ENCODE peak calls at places on chromosomes 3 and 15, in ten cellular contexts. N is testis, X is NB4, O is body of pancreas, Y is thyroid gland, I is uterus, M is transverse colon, V is A549, P is esophagus squamous epithelium, Q is GM12878. G is an unnamed sample.
A peak's percentile ranks its signal among the peaks of the same experiment; 100 is the strongest.

GRCh38 chr3:50207359-50208042 is 2.4 kb downstream of the SLC38A3 start:
- DNase-seq in X (no peak), Q (no peak), I (no peak), N (no peak), P (no peak), O (no peak), M (no peak), Y (no peak), V (no peak), G (no peak)

GRCh38 chr15:67125589-67126502 is 60.4 kb downstream of the SMAD3 start:
- DNase-seq in O (peak; percentile 77), M (no peak), I (peak; percentile 79), N (peak; percentile 83), P (no peak), X (peak; percentile 88), V (peak; percentile 97), Y (no peak), Q (no peak), G (peak; percentile 97)

GRCh38 chr15:48469681-48470080 is 138.5 kb downstream of the DUT start:
- DNase-seq in O (no peak), X (no peak), M (no peak), P (no peak), I (no peak), Y (no peak), Q (no peak), N (no peak), V (no peak), G (no peak)

GRCh38 chr3:147311716-147312115 is 94.6 kb downstream of the ZIC4 start:
- DNase-seq in Q (no peak), N (no peak), V (no peak), O (no peak), M (no peak), Y (no peak), X (no peak), I (no peak), P (no peak), G (no peak)

GRCh38 chr15:60128710-60129109 is 124.6 kb downstream of the FOXB1 start:
- DNase-seq in M (no peak), O (no peak), P (no peak), I (no peak), Q (no peak), V (no peak), N (no peak), X (no peak), Y (no peak), G (no peak)

GRCh38 chr3:33758874-33759273 is 39.6 kb upstream of the PDCD6IP start:
- DNase-seq in M (no peak), Y (no peak), P (no peak), V (no peak), I (no peak), X (no peak), O (no peak), Q (no peak), N (no peak), G (no peak)

GRCh38 chr3:125039041-125039896 is 16.5 kb downstream of the HEG1 start:
- DNase-seq in Y (peak; percentile 71), P (no peak), X (no peak), V (no peak), N (no peak), Q (no peak), M (no peak), I (no peak), O (no peak), G (no peak)

GRCh38 chr3:24680214-24680967 is 185.7 kb upstream of the THRB start:
- DNase-seq in X (peak; percentile 72), Y (peak; percentile 62), M (peak; percentile 55), Q (no peak), O (peak; percentile 62), I (peak; percentile 64), V (peak; percentile 58), P (no peak), N (peak; percentile 78), G (no peak)

GRCh38 chr3:53824795-53825194 is 21.4 kb downstream of the CHDH start:
- DNase-seq in Y (no peak), Q (no peak), O (no peak), P (no peak), M (no peak), N (no peak), V (no peak), I (no peak), X (no peak), G (no peak)

GRCh38 chr15:93708721-93709120 is 522.6 kb upstream of the MCTP2 start:
- DNase-seq in V (no peak), Y (peak; percentile 17), M (no peak), X (no peak), Q (no peak), O (no peak), P (no peak), I (no peak), N (no peak), G (no peak)

GRCh38 chr15:81270781-81271491 is 53.0 kb downstream of the STARD5 start:
- DNase-seq in X (no peak), N (no peak), O (no peak), M (no peak), V (no peak), Y (no peak), I (no peak), P (no peak), Q (no peak), G (no peak)

GRCh38 chr15:76667943-76668715 is 237.0 kb downstream of the SCAPER start:
- DNase-seq in Q (no peak), O (no peak), I (no peak), M (no peak), V (no peak), X (peak; percentile 20), N (no peak), P (no peak), Y (no peak), G (no peak)

GRCh38 chr3:127035672-127036071 is 52.8 kb downstream of the PLXNA1 start:
- DNase-seq in O (peak; percentile 64), N (peak; percentile 48), X (no peak), Q (no peak), I (peak; percentile 38), M (peak; percentile 91), V (peak; percentile 55), Y (peak; percentile 48), P (no peak), G (no peak)

GRCh38 chr15:100923902-100924301 is 4.7 kb downstream of the LRRK1 start:
- DNase-seq in O (no peak), X (no peak), Q (no peak), N (no peak), I (no peak), M (no peak), Y (no peak), P (no peak), V (no peak), G (no peak)

GRCh38 chr15:74229686-74230085 is 6.4 kb upstream of the CCDC33 start:
- DNase-seq in Y (no peak), I (no peak), Q (no peak), M (no peak), N (no peak), P (no peak), O (no peak), X (no peak), V (no peak), G (no peak)
- TF ChIP-seq POLR2A in Y (no peak), I (no peak), Q (no peak), M (no peak), N (no peak), P (no peak), O (no peak), X (no peak), V (no peak), G (no peak)

DNA sequence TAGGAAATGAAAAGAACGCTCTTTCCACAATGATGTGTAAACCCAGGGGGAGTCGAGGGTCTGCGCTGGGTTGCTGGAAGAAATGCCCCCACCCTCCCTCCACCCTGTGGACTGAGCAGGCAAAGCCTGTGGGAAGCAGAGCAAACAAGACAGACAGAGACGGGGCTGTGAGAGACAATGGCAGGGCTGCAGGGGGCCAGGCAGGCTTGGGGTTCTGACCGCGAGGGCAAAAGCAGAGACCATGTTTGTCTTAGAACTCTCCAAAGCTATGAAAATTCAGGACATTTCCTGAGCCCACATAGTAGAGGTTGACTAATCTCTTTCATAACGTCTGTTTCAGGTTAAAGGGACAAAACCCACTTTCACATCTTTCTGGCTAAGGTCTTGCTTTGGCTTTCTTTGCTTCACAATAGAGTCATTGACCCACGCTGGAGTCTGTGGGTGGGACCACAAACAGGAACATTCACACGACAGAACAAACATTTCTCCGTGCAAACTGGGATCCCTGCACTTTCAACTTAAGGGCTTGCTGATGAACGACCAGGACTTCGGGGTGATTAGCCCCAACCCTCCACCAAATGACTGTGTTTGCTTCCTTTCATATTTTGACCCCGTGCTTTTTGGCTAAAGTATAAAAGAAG is 156.0 kb upstream of the TPM1 start:
- DNase-seq in I (no peak), M (no peak), Q (no peak), Y (no peak), X (no peak), O (no peak), N (no peak), V (peak; percentile 46), P (no peak), G (no peak)
- TF ChIP-seq POLR2A in I (no peak), M (no peak), Q (no peak), Y (no peak), X (no peak), O (no peak), N (no peak), V (no peak), P (no peak), G (no peak)

GRCh38 chr3:4834403-4834866 is 144.8 kb upstream of the BHLHE40 start:
- DNase-seq in N (peak; percentile 73), V (no peak), X (peak; percentile 91), I (no peak), P (no peak), Q (no peak), O (no peak), Y (no peak), M (peak; percentile 72), G (no peak)
- TF ChIP-seq POLR2A in N (no peak), V (no peak), X (no peak), I (no peak), P (no peak), Q (no peak), O (no peak), Y (no peak), M (peak; percentile 11), G (no peak)

GRCh38 chr3:184134746-184135148 is 411 bp upstream of the EIF2B5 start:
- DNase-seq in V (no peak), O (peak; percentile 25), P (no peak), M (no peak), Q (no peak), X (no peak), N (no peak), Y (no peak), I (no peak), G (no peak)

GRCh38 chr3:184135911-184136260 is 728 bp downstream of the EIF2B5 start:
- DNase-seq in I (no peak), O (no peak), N (no peak), V (no peak), X (no peak), P (no peak), Y (no peak), Q (no peak), M (no peak), G (no peak)

GRCh38 chr3:184132947-184133346 is 2.2 kb upstream of the EIF2B5 start:
- DNase-seq in V (no peak), N (no peak), X (no peak), M (no peak), P (no peak), Y (no peak), O (no peak), Q (no peak), I (no peak), G (no peak)

GRCh38 chr3:184135149-184135910 is at the start of gene EIF2B5:
- DNase-seq in M (peak; percentile 94), P (peak; percentile 35), X (peak; percentile 95), V (peak; percentile 89), Y (peak; percentile 90), I (peak; percentile 88), N (peak; percentile 97), Q (peak; percentile 84), O (peak; percentile 91), G (peak; percentile 90)

GRCh38 chr3:184133840-184134745 is 1.1 kb upstream of the EIF2B5 start:
- DNase-seq in I (peak; percentile 82), M (peak; percentile 88), Y (peak; percentile 88), V (peak; percentile 85), N (peak; percentile 92), P (peak; percentile 31), X (peak; percentile 91), Q (no peak), O (peak; percentile 88), G (peak; percentile 86)
- TF ChIP-seq POLR2A in I (no peak), M (peak; percentile 61), Y (no peak), V (peak; percentile 71), N (no peak), P (peak; percentile 20), X (peak; percentile 39), Q (peak; percentile 12), O (peak; percentile 76), G (peak; percentile 51)

G was measured in gastrocnemius medialis.